ENCODE peak calls at places on chromosome 4, in nine cellular contexts. One of them, this sample, is unnamed.

GRCh38 chr4:5890063-5890727 is 2.7 kb downstream of the CRMP1 start:
- DNase-seq in H9: peak
- DNase-seq in upper lobe of right lung: no peak
- DNase-seq in BJ: no peak
- DNase-seq in nephron progenitor cell: peak
- DNase-seq in tibial artery: no peak
- DNase-seq in adrenal gland: peak
- DNase-seq in SK-N-SH: peak
- DNase-seq in A549: no peak
- DNase-seq in this sample: peak

GRCh38 chr4:86670298-86670697 is 76.2 kb downstream of the PTPN13 start:
- DNase-seq in H9: no peak
- DNase-seq in upper lobe of right lung: no peak
- DNase-seq in tibial artery: no peak
- DNase-seq in A549: no peak
- DNase-seq in BJ: no peak
- DNase-seq in nephron progenitor cell: no peak
- DNase-seq in SK-N-SH: no peak
- DNase-seq in adrenal gland: no peak
- DNase-seq in this sample: no peak

GRCh38 chr4:112633477-112634235 is 3.1 kb downstream of the ZGRF1 start:
- DNase-seq in H9: no peak
- DNase-seq in upper lobe of right lung: no peak
- DNase-seq in tibial artery: no peak
- DNase-seq in A549: peak
- DNase-seq in BJ: no peak
- DNase-seq in adrenal gland: no peak
- DNase-seq in SK-N-SH: peak
- DNase-seq in nephron progenitor cell: no peak
- DNase-seq in this sample: no peak

GRCh38 chr4:77360451-77360850 is 203.4 kb downstream of the CCNG2 start:
- DNase-seq in SK-N-SH: no peak
- DNase-seq in H9: no peak
- DNase-seq in adrenal gland: no peak
- DNase-seq in tibial artery: no peak
- DNase-seq in BJ: no peak
- DNase-seq in nephron progenitor cell: no peak
- DNase-seq in upper lobe of right lung: no peak
- DNase-seq in A549: no peak
- DNase-seq in this sample: no peak

GRCh38 chr4:2935762-2936743 is 27.2 kb downstream of the NOP14 start:
- DNase-seq in adrenal gland: peak
- DNase-seq in tibial artery: peak
- DNase-seq in A549: no peak
- DNase-seq in nephron progenitor cell: no peak
- DNase-seq in SK-N-SH: no peak
- DNase-seq in BJ: no peak
- DNase-seq in H9: no peak
- DNase-seq in upper lobe of right lung: peak
- DNase-seq in this sample: no peak

GRCh38 chr4:102037566-102037965 is 247.0 kb downstream of the BANK1 start:
- DNase-seq in H9: no peak
- DNase-seq in SK-N-SH: no peak
- DNase-seq in upper lobe of right lung: no peak
- DNase-seq in A549: no peak
- DNase-seq in adrenal gland: no peak
- DNase-seq in nephron progenitor cell: no peak
- DNase-seq in BJ: no peak
- DNase-seq in tibial artery: no peak
- DNase-seq in this sample: no peak

GRCh38 chr4:21090098-21090666 is 389.9 kb downstream of the PACRGL start:
- DNase-seq in SK-N-SH: no peak
- DNase-seq in upper lobe of right lung: no peak
- DNase-seq in H9: no peak
- DNase-seq in nephron progenitor cell: no peak
- DNase-seq in tibial artery: no peak
- DNase-seq in BJ: no peak
- DNase-seq in A549: no peak
- DNase-seq in adrenal gland: no peak
- DNase-seq in this sample: no peak

GRCh38 chr4:1600211-1600780 is 83.8 kb downstream of the FAM53A start:
- DNase-seq in BJ: no peak
- DNase-seq in adrenal gland: no peak
- DNase-seq in SK-N-SH: no peak
- DNase-seq in A549: no peak
- DNase-seq in nephron progenitor cell: no peak
- DNase-seq in tibial artery: no peak
- DNase-seq in H9: no peak
- DNase-seq in upper lobe of right lung: peak
- DNase-seq in this sample: no peak

GRCh38 chr4:108834167-108834566 is 71.3 kb upstream of the ETNPPL start:
- DNase-seq in A549: no peak
- DNase-seq in SK-N-SH: no peak
- DNase-seq in BJ: no peak
- DNase-seq in tibial artery: no peak
- DNase-seq in H9: no peak
- DNase-seq in nephron progenitor cell: no peak
- DNase-seq in adrenal gland: no peak
- DNase-seq in upper lobe of right lung: no peak
- DNase-seq in this sample: no peak

GRCh38 chr4:179292443-179292842 is 1850.2 kb upstream of the AGA start:
- DNase-seq in upper lobe of right lung: no peak
- DNase-seq in A549: no peak
- DNase-seq in adrenal gland: no peak
- DNase-seq in tibial artery: no peak
- DNase-seq in SK-N-SH: no peak
- DNase-seq in BJ: no peak
- DNase-seq in nephron progenitor cell: no peak
- DNase-seq in H9: no peak
- DNase-seq in this sample: no peak

GRCh38 chr4:80608285-80608980 is 272.9 kb downstream of the CFAP299 start:
- DNase-seq in A549: no peak
- DNase-seq in BJ: peak
- DNase-seq in upper lobe of right lung: no peak
- DNase-seq in SK-N-SH: no peak
- DNase-seq in nephron progenitor cell: no peak
- DNase-seq in H9: no peak
- DNase-seq in tibial artery: no peak
- DNase-seq in adrenal gland: no peak
- DNase-seq in this sample: no peak

GRCh38 chr4:8189551-8190466 is 9.3 kb upstream of the SH3TC1 start:
- DNase-seq in SK-N-SH: peak
- DNase-seq in A549: no peak
- DNase-seq in tibial artery: no peak
- DNase-seq in nephron progenitor cell: no peak
- DNase-seq in adrenal gland: no peak
- DNase-seq in BJ: no peak
- DNase-seq in H9: no peak
- DNase-seq in upper lobe of right lung: no peak
- DNase-seq in this sample: no peak

GRCh38 chr4:4853371-4853823 is 6.1 kb upstream of the MSX1 start:
- DNase-seq in SK-N-SH: peak
- DNase-seq in H9: no peak
- DNase-seq in A549: no peak
- DNase-seq in upper lobe of right lung: no peak
- DNase-seq in tibial artery: peak
- DNase-seq in BJ: no peak
- DNase-seq in nephron progenitor cell: no peak
- DNase-seq in adrenal gland: no peak
- DNase-seq in this sample: no peak

GRCh38 chr4:112807083-112807482 is 170.1 kb downstream of the LARP7 start:
- DNase-seq in upper lobe of right lung: no peak
- DNase-seq in A549: no peak
- DNase-seq in nephron progenitor cell: no peak
- DNase-seq in H9: no peak
- DNase-seq in tibial artery: no peak
- DNase-seq in SK-N-SH: no peak
- DNase-seq in BJ: no peak
- DNase-seq in adrenal gland: no peak
- DNase-seq in this sample: no peak

GRCh38 chr4:125387770-125388169 is 73.0 kb downstream of the FAT4 start:
- DNase-seq in SK-N-SH: no peak
- DNase-seq in tibial artery: no peak
- DNase-seq in BJ: no peak
- DNase-seq in A549: no peak
- DNase-seq in upper lobe of right lung: no peak
- DNase-seq in adrenal gland: no peak
- DNase-seq in H9: no peak
- DNase-seq in nephron progenitor cell: no peak
- DNase-seq in this sample: no peak

GRCh38 chr4:10160280-10160856 is 43.8 kb upstream of the WDR1 start:
- DNase-seq in BJ: no peak
- DNase-seq in adrenal gland: no peak
- DNase-seq in SK-N-SH: no peak
- DNase-seq in A549: no peak
- DNase-seq in nephron progenitor cell: no peak
- DNase-seq in tibial artery: no peak
- DNase-seq in upper lobe of right lung: no peak
- DNase-seq in H9: peak
- DNase-seq in this sample: no peak

GRCh38 chr4:94653984-94654609 is 103.7 kb upstream of the BMPR1B start:
- DNase-seq in nephron progenitor cell: no peak
- DNase-seq in SK-N-SH: no peak
- DNase-seq in tibial artery: no peak
- DNase-seq in upper lobe of right lung: no peak
- DNase-seq in adrenal gland: no peak
- DNase-seq in A549: peak
- DNase-seq in H9: no peak
- DNase-seq in BJ: no peak
- DNase-seq in this sample: no peak

GRCh38 chr4:7347981-7348380 is 86.7 kb downstream of the PSAPL1 start:
- DNase-seq in A549: peak
- DNase-seq in H9: no peak
- DNase-seq in SK-N-SH: no peak
- DNase-seq in adrenal gland: no peak
- DNase-seq in nephron progenitor cell: no peak
- DNase-seq in tibial artery: no peak
- DNase-seq in upper lobe of right lung: no peak
- DNase-seq in BJ: no peak
- DNase-seq in this sample: no peak

GRCh38 chr4:95415346-95415771 is 133.4 kb downstream of the UNC5C start:
- DNase-seq in tibial artery: no peak
- DNase-seq in upper lobe of right lung: no peak
- DNase-seq in H9: no peak
- DNase-seq in nephron progenitor cell: no peak
- DNase-seq in adrenal gland: no peak
- DNase-seq in BJ: no peak
- DNase-seq in SK-N-SH: no peak
- DNase-seq in A549: no peak
- DNase-seq in this sample: no peak

GRCh38 chr4:85953651-85954018 is 406.2 kb downstream of the MAPK10 start:
- DNase-seq in A549: peak
- DNase-seq in BJ: no peak
- DNase-seq in adrenal gland: no peak
- DNase-seq in nephron progenitor cell: no peak
- DNase-seq in SK-N-SH: no peak
- DNase-seq in H9: no peak
- DNase-seq in tibial artery: no peak
- DNase-seq in upper lobe of right lung: no peak
- DNase-seq in this sample: no peak

GRCh38 chr4:161762796-161763195 is 401.0 kb downstream of the FSTL5 start:
- DNase-seq in BJ: peak
- DNase-seq in nephron progenitor cell: no peak
- DNase-seq in H9: no peak
- DNase-seq in tibial artery: no peak
- DNase-seq in A549: no peak
- DNase-seq in upper lobe of right lung: no peak
- DNase-seq in adrenal gland: no peak
- DNase-seq in SK-N-SH: no peak
- DNase-seq in this sample: no peak

DNA sequence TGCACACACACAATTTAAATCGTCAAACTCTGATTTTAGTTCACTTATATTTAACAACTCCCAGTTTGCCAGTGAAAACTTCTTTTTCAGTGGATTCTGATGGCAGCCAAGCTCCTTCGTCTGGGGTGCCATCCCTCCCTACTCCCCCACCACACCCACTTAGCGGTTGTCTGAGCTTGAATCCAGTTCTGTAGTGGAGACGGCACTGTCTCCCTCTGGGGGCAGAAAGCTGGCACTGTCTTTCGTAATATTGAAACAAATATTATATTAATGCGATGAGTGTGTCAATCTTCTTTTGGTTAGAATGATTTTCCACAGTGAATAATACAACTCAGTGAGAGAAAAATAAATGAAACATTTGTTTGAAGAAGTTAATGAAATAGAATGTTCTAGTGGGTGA is 5.4 kb downstream of the MEPE start:
- DNase-seq in BJ: no peak
- DNase-seq in SK-N-SH: no peak
- DNase-seq in H9: no peak
- DNase-seq in upper lobe of right lung: no peak
- DNase-seq in nephron progenitor cell: peak
- DNase-seq in adrenal gland: no peak
- DNase-seq in tibial artery: no peak
- DNase-seq in A549: peak
- DNase-seq in this sample: no peak
- TF ChIP-seq CTCF in BJ: peak
- TF ChIP-seq CTCF in SK-N-SH: peak
- TF ChIP-seq CTCF in H9: peak
- TF ChIP-seq CTCF in upper lobe of right lung: no peak
- TF ChIP-seq CTCF in nephron progenitor cell: peak
- TF ChIP-seq CTCF in adrenal gland: peak
- TF ChIP-seq CTCF in tibial artery: no peak
- TF ChIP-seq CTCF in A549: peak
- TF ChIP-seq CTCF in this sample: peak

GRCh38 chr4:150104401-150105027 is 26.3 kb downstream of the DCLK2 start:
- DNase-seq in BJ: no peak
- DNase-seq in SK-N-SH: no peak
- DNase-seq in A549: no peak
- DNase-seq in upper lobe of right lung: no peak
- DNase-seq in tibial artery: no peak
- DNase-seq in nephron progenitor cell: no peak
- DNase-seq in H9: no peak
- DNase-seq in adrenal gland: no peak
- DNase-seq in this sample: no peak
- TF ChIP-seq CTCF in BJ: no peak
- TF ChIP-seq CTCF in SK-N-SH: no peak
- TF ChIP-seq CTCF in A549: peak
- TF ChIP-seq CTCF in upper lobe of right lung: no peak
- TF ChIP-seq CTCF in tibial artery: no peak
- TF ChIP-seq CTCF in nephron progenitor cell: no peak
- TF ChIP-seq CTCF in H9: no peak
- TF ChIP-seq CTCF in adrenal gland: no peak
- TF ChIP-seq CTCF in this sample: no peak

GRCh38 chr4:55398461-55398860 is 2.7 kb downstream of the TMEM165 start:
- DNase-seq in A549: no peak
- DNase-seq in SK-N-SH: no peak
- DNase-seq in adrenal gland: no peak
- DNase-seq in upper lobe of right lung: no peak
- DNase-seq in nephron progenitor cell: no peak
- DNase-seq in tibial artery: no peak
- DNase-seq in H9: no peak
- DNase-seq in BJ: peak
- DNase-seq in this sample: no peak
- TF ChIP-seq CTCF in A549: no peak
- TF ChIP-seq CTCF in SK-N-SH: no peak
- TF ChIP-seq CTCF in adrenal gland: no peak
- TF ChIP-seq CTCF in upper lobe of right lung: no peak
- TF ChIP-seq CTCF in nephron progenitor cell: no peak
- TF ChIP-seq CTCF in tibial artery: no peak
- TF ChIP-seq CTCF in H9: no peak
- TF ChIP-seq CTCF in BJ: no peak
- TF ChIP-seq CTCF in this sample: no peak

GRCh38 chr4:170872794-170873193 is 783.0 kb upstream of the AADAT start:
- DNase-seq in tibial artery: no peak
- DNase-seq in BJ: no peak
- DNase-seq in A549: no peak
- DNase-seq in nephron progenitor cell: no peak
- DNase-seq in upper lobe of right lung: no peak
- DNase-seq in SK-N-SH: no peak
- DNase-seq in H9: no peak
- DNase-seq in adrenal gland: no peak
- DNase-seq in this sample: no peak

GRCh38 chr4:170875868-170876267 is 786.1 kb upstream of the AADAT start:
- DNase-seq in nephron progenitor cell: no peak
- DNase-seq in adrenal gland: no peak
- DNase-seq in upper lobe of right lung: no peak
- DNase-seq in tibial artery: no peak
- DNase-seq in SK-N-SH: peak
- DNase-seq in BJ: no peak
- DNase-seq in A549: no peak
- DNase-seq in H9: no peak
- DNase-seq in this sample: no peak
- TF ChIP-seq CTCF in nephron progenitor cell: peak
- TF ChIP-seq CTCF in adrenal gland: no peak
- TF ChIP-seq CTCF in upper lobe of right lung: no peak
- TF ChIP-seq CTCF in tibial artery: no peak
- TF ChIP-seq CTCF in SK-N-SH: peak
- TF ChIP-seq CTCF in BJ: no peak
- TF ChIP-seq CTCF in A549: no peak
- TF ChIP-seq CTCF in H9: peak
- TF ChIP-seq CTCF in this sample: peak

This sample was measured in neural crest cell.